ENCODE peak calls at places on chromosomes 12 and 14, in five cellular contexts. M, K, Z, R and P are unnamed samples.

GRCh38 chr12:47686645-47687240 is 19.1 kb downstream of the RPAP3 start:
- DNase-seq in M (peak; percentile 72), K (peak; percentile 27), Z (peak; percentile 10), R (no peak), P (peak; percentile 30)

GRCh38 chr14:53850714-53851296 is 105.8 kb downstream of the BMP4 start:
- DNase-seq in M (peak; percentile 24), K (no peak), Z (no peak), R (no peak), P (no peak)

GRCh38 chr12:102960766-102961487 is 3.5 kb downstream of the ASCL1 start:
- DNase-seq in M (no peak), K (no peak), Z (no peak), R (peak; percentile 65), P (no peak)

GRCh38 chr12:65532162-65532561 is 253.7 kb downstream of the MSRB3 start:
- DNase-seq in M (peak; percentile 88), K (no peak), Z (no peak), R (no peak), P (no peak)

GRCh38 chr12:57151741-57152407 is 4.5 kb upstream of the LRP1-AS start:
- DNase-seq in M (peak; percentile 74), K (peak; percentile 78), Z (no peak), R (no peak), P (no peak)

GRCh38 chr14:85789506-85789905 is 259.6 kb downstream of the FLRT2 start:
- DNase-seq in M (no peak), K (no peak), Z (no peak), R (no peak), P (no peak)

GRCh38 chr12:57118711-57119271 is 7.6 kb upstream of the STAT6 start:
- DNase-seq in M (no peak), K (no peak), Z (no peak), R (no peak), P (no peak)

GRCh38 chr14:29735459-29735858 is 192.2 kb downstream of the PRKD1 start:
- DNase-seq in M (no peak), K (no peak), Z (no peak), R (no peak), P (no peak)

GRCh38 chr14:34935552-34935951 is 47.2 kb upstream of the SRP54 start:
- DNase-seq in M (no peak), K (no peak), Z (no peak), R (no peak), P (no peak)

GRCh38 chr14:46661728-46662127 is 10.1 kb upstream of the RPL10L start:
- DNase-seq in M (no peak), K (no peak), Z (no peak), R (peak; percentile 74), P (no peak)
- TF ChIP-seq CTCF in M (no peak), K (no peak), Z (no peak), R (peak; percentile 78), P (peak; percentile 41)

GRCh38 chr12:3752741-3753486 is at the start of gene CRACR2A:
- DNase-seq in M (peak; percentile 59), K (no peak), Z (peak; percentile 85), R (peak; percentile 97), P (peak; percentile 86)
- TF ChIP-seq CTCF in M (peak; percentile 51), K (peak; percentile 42), Z (peak; percentile 76), R (peak; percentile 99), P (peak; percentile 71)

GRCh38 chr12:3326156-3326849 is 164.7 kb upstream of the PRMT8 start:
- DNase-seq in M (no peak), K (no peak), Z (no peak), R (peak; percentile 80), P (no peak)
- TF ChIP-seq CTCF in M (no peak), K (no peak), Z (no peak), R (peak; percentile 78), P (peak; percentile 30)

GRCh38 chr14:62162998-62163589 is 400.9 kb downstream of the SNAPC1 start:
- DNase-seq in M (peak; percentile 69), K (peak; percentile 7), Z (peak; percentile 23), R (peak; percentile 70), P (peak; percentile 26)

GRCh38 chr14:62168564-62169155 is 406.4 kb downstream of the SNAPC1 start:
- DNase-seq in M (peak; percentile 22), K (no peak), Z (no peak), R (peak; percentile 82), P (no peak)
- TF ChIP-seq CTCF in M (peak; percentile 25), K (peak; percentile 17), Z (no peak), R (peak; percentile 72), P (no peak)

DNA sequence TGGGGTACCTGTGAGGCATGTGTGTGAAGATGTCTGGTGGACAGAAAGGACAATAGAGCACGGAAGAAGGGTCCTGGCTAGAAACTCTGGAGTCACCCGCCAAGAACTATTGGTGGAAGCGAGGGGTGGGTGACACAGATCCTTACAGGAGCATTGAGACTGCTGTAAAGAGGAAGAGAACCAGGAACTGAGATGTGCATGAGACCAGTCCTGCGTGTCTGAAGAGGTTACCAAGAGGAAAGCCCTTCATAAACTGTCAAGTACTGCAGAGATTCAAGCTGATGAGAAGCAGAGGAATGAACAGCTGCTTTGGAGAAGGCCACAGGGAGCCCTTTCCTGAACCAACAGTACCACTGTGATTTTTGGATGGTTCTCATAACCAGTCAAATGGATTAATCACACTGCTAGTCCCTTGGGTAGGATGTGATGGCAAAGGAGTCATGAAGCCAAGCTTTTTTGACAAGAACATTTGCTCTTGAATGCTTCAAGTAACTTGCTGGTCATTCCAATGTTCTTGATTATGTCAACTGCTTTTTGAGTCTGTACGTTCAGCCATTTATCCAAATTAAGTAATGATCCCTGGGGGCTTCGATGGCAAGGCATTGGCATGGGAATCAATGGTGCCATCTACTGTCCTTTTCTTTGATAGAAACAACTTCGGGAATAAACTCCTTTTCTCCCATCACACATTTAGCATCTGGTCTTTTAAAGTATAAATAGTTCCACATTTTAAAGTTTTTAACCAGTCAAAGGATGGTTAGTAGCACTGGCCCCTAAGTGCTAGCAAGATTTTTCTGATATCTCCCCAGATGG is 42.9 kb downstream of the GPR135 start:
- DNase-seq in M (no peak), K (no peak), Z (no peak), R (no peak), P (no peak)
- TF ChIP-seq CTCF in M (no peak), K (peak; percentile 31), Z (no peak), R (peak; percentile 46), P (no peak)

GRCh38 chr14:95334044-95334443 is 14.3 kb upstream of the CLMN start:
- DNase-seq in M (no peak), K (no peak), Z (no peak), R (no peak), P (no peak)
- TF ChIP-seq CTCF in M (no peak), K (no peak), Z (no peak), R (peak; percentile 51), P (no peak)

GRCh38 chr12:38911611-38912010 is 6.2 kb upstream of the CPNE8 start:
- DNase-seq in M (no peak), K (no peak), Z (no peak), R (peak; percentile 37), P (no peak)
- TF ChIP-seq CTCF in M (no peak), K (peak; percentile 27), Z (no peak), R (peak; percentile 31), P (no peak)

GRCh38 chr14:33475623-33476022 is 475.3 kb downstream of the EGLN3 start:
- DNase-seq in M (peak; percentile 6), K (no peak), Z (peak; percentile 58), R (peak; percentile 93), P (peak; percentile 83)
- TF ChIP-seq CTCF in M (no peak), K (peak; percentile 29), Z (peak; percentile 44), R (peak; percentile 86), P (peak; percentile 74)

GRCh38 chr14:87332001-87332400 is 661.0 kb downstream of the GALC start:
- DNase-seq in M (peak; percentile 67), K (no peak), Z (no peak), R (no peak), P (no peak)

GRCh38 chr14:87334997-87335675 is 657.8 kb downstream of the GALC start:
- DNase-seq in M (peak; percentile 22), K (no peak), Z (no peak), R (no peak), P (no peak)
- TF ChIP-seq CTCF in M (no peak), K (no peak), Z (no peak), R (peak; percentile 42), P (no peak)